ENCODE peak calls at places on chromosomes 3 and 15, in five cellular contexts. V, P, W, J and E are unnamed samples.

GRCh38 chr3:194504861-194505260 is 18.1 kb upstream of the ATP13A3 start:
- DNase-seq in V (no peak), P (no peak), W (no peak), J (no peak), E (no peak)

GRCh38 chr15:58037902-58038301 is 27.6 kb downstream of the ALDH1A2 start:
- DNase-seq in W (no peak), V (no peak), P (peak; percentile 10), J (no peak), E (no peak)

GRCh38 chr3:194730369-194730768 is 44.7 kb downstream of the FAM43A start:
- DNase-seq in W (peak; percentile 44), P (peak; percentile 64), V (peak; percentile 60), J (peak; percentile 78), E (no peak)

GRCh38 chr3:169811606-169812123 is 1.0 kb upstream of the LRRIQ4 start:
- DNase-seq in V (no peak), J (no peak), W (peak; percentile 30), P (peak; percentile 44), E (no peak)

GRCh38 chr3:58333206-58334012 is 717 bp downstream of the PXK start:
- DNase-seq in J (peak; percentile 29), P (peak; percentile 25), V (peak; percentile 33), W (peak; percentile 42), E (peak; percentile 64)

GRCh38 chr3:66497982-66498671 is 2.7 kb downstream of the LRIG1 start:
- DNase-seq in J (no peak), P (peak; percentile 17), W (no peak), V (no peak), E (no peak)

GRCh38 chr3:183213941-183214612 is 39.0 kb upstream of the B3GNT5 start:
- DNase-seq in P (no peak), V (no peak), J (no peak), W (no peak), E (no peak)

GRCh38 chr3:149772861-149773260 is 19.5 kb downstream of the ANKUB1 start:
- DNase-seq in V (no peak), P (no peak), W (no peak), J (no peak), E (no peak)

GRCh38 chr3:112973325-112974177 is 1.4 kb downstream of the CD200R1 start:
- DNase-seq in V (no peak), P (no peak), W (no peak), J (no peak), E (no peak)

GRCh38 chr3:179769411-179770247 is 116.8 kb downstream of the USP13 start:
- DNase-seq in V (no peak), P (no peak), J (no peak), W (no peak), E (no peak)
- H3K27ac ChIP-seq in V (peak overlapping the region; percentile 19), P (no peak overlapping the region), J (no peak overlapping the region), W (no peak overlapping the region), E (no peak overlapping the region)

DNA sequence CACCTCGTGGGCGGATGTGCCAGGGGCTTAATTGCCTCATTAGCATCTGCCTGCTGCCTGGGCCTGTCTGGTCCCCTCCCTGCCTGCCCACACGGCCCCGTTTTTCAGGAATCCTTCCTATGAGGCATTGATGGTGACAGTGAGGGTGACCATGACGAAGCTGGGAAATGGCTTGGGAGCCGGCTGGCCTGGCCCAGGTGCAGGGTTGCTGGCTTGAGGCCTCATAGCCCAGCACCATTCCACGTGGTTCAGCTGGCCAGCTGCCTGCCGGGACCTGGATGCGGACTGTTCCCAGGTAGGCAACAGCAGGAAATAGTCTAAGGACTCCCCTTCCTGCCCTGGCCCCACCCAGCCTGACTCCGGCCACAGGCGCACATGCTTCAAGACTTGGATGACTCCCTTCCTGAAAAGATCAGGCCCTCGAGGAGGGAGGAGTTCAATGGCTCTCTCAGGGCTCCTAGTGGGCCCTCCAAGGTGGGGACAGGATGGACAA is 8.9 kb upstream of the DUSP7 start:
- DNase-seq in V (peak; percentile 85), W (no peak), J (peak; percentile 65), P (no peak), E (no peak)
- H3K4me1 ChIP-seq in V (no peaks in the 10 kb centered on the region), W (peaks cover 29% of the 10 kb centered on the region), J (peaks cover 25% of the 10 kb centered on the region), P (peaks cover 11% of the 10 kb centered on the region), E (no peaks in the 10 kb centered on the region)

DNA sequence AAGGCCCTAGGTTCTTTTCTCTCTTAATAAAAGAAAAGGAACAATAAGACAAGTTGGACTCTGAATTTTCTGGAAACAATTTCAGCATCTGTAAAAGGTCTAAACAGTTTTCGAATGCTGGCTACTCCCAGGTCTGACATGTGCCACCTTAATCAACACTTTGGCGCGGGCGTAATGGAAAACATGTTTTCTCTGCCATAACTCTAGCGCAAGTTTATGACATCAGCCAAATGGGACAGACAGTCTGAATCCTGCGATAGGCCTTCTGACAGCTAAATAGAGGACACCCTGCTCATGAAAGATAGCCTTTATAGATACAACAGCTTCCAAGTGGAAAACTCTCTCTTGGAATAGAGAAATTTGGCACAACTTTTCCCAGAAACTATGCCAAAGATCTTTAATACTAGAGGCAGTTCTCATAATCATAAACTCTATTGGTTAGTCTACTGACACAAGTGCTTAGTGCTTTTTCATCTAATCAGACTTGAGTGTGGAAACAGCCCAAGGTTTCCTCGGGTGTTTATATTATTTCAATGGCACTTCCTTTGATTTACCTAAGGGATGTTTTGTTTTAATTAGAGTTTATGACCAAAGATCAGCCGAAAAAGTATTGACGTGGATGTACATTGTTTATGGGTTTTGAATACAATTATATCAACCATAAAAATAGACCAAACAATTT is 120.0 kb upstream of the DPH6 start:
- DNase-seq in P (no peak), W (no peak), V (no peak), J (no peak), E (peak; percentile 71)
- H3K27ac ChIP-seq in P (no peak overlapping the region), W (no peak overlapping the region), V (no peak overlapping the region), J (no peak overlapping the region), E (peak overlapping the region; percentile 64)

DNA sequence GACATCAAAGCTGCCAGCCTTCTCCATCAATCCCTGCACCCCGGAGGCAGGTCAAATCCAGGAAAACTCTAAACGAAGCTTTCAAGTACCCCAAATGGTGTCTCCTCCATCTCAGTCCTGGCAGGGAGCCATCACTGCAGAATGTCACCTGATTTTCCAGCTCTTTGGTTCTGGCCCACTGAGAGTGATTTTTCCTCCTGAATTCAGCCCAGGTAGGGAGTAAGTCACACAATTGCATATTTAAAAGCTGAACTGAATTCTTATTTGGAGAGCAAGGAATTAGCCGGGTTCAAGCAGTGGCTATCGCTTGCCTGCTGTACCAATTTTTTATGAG is 5.3 kb downstream of the RFTN1 start:
- DNase-seq in V (no peak), P (no peak), W (no peak), J (no peak), E (no peak)
- H3K4me1 ChIP-seq in V (no peaks in the 10 kb centered on the region), P (peaks cover 16% of the 10 kb centered on the region), W (no peaks in the 10 kb centered on the region), J (peaks cover 58% of the 10 kb centered on the region), E (no peaks in the 10 kb centered on the region)

DNA sequence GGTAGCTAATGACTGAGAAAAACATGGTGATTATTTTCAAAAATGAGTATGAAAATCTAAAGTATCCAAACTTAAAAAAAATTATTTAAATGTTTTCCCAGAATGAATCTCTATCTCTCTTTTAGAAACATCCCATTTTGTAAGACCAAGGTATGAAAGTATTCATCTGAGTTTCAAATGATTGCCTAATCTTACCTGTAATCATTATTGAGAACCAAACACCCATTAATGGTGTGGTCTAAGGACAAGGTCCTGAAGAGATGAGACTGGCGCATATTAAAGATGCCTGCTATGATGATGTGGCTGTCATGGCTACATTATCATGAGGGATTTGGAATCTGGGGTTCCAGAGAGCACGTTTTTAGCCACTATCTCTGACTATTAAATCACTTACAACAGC is 165.5 kb downstream of the VGLL4 start:
- DNase-seq in V (no peak), P (no peak), W (no peak), J (no peak), E (no peak)
- H3K27ac ChIP-seq in V (peak overlapping the region; percentile 45), P (no peak overlapping the region), W (peak overlapping the region; percentile 77), J (no peak overlapping the region), E (peak overlapping the region; percentile 87)

DNA sequence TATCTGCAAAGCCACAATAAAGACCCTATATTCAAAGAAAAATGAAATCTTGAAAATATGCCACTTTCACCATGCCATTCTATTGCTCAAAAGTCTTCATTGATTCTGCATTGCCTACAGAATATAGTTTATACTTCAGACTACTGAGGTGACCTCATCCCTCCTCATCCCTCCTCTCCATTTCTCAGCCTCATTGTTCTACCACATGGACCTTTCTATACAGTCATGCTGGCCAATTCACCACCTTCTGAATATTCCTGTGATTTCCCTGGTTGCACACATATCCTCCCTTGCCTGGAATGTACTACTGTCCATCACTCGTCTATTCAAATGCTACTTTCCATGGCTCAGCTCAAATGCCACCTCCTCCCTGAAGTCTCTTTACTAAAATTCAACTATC is 3.5 kb upstream of the COL8A1 start:
- DNase-seq in V (no peak), W (no peak), J (no peak), P (no peak), E (no peak)
- H3K4me1 ChIP-seq in V (no peaks in the 10 kb centered on the region), W (peaks cover 6% of the 10 kb centered on the region), J (peaks cover 24% of the 10 kb centered on the region), P (peaks cover 11% of the 10 kb centered on the region), E (peaks cover 9% of the 10 kb centered on the region)

GRCh38 chr15:51267047-51267713 is 71.2 kb downstream of the CYP19A1 start:
- DNase-seq in V (no peak), W (no peak), P (no peak), J (no peak), E (no peak)
- H3K27ac ChIP-seq in V (no peak overlapping the region), W (no peak overlapping the region), P (no peak overlapping the region), J (peak overlapping the region; percentile 16), E (no peak overlapping the region)

GRCh38 chr3:152386208-152386607 is 117.5 kb downstream of the MBNL1 start:
- DNase-seq in P (no peak), J (no peak), V (no peak), W (no peak), E (no peak)
- H3K4me1 ChIP-seq in P (peaks cover 9% of the 10 kb centered on the region), J (peaks cover 93% of the 10 kb centered on the region), V (peaks cover 7% of the 10 kb centered on the region), W (peaks cover 21% of the 10 kb centered on the region), E (peaks cover 20% of the 10 kb centered on the region)

GRCh38 chr3:126351086-126351770 is 6.0 kb downstream of the KLF15 start:
- DNase-seq in V (no peak), P (no peak), J (no peak), W (no peak), E (peak; percentile 58)

GRCh38 chr3:126353694-126354321 is 3.4 kb downstream of the KLF15 start:
- DNase-seq in V (peak; percentile 54), J (no peak), P (no peak), W (no peak), E (peak; percentile 55)

GRCh38 chr3:126351771-126352475 is 5.3 kb downstream of the KLF15 start:
- DNase-seq in P (no peak), J (no peak), V (peak; percentile 38), W (no peak), E (no peak)

GRCh38 chr3:126354776-126355175 is 2.4 kb downstream of the KLF15 start:
- DNase-seq in V (peak; percentile 68), J (no peak), W (no peak), P (no peak), E (no peak)

GRCh38 chr3:126352476-126353454 is 4.4 kb downstream of the KLF15 start:
- DNase-seq in J (no peak), V (peak; percentile 37), W (no peak), P (no peak), E (no peak)
- H3K27ac ChIP-seq in J (no peak overlapping the region), V (no peak overlapping the region), W (no peak overlapping the region), P (no peak overlapping the region), E (no peak overlapping the region)

GRCh38 chr3:12615263-12615662 is 48.7 kb downstream of the RAF1 start:
- DNase-seq in J (no peak), V (no peak), P (no peak), W (no peak), E (no peak)
- H3K4me1 ChIP-seq in J (peaks cover 23% of the 10 kb centered on the region), V (no peaks in the 10 kb centered on the region), P (no peaks in the 10 kb centered on the region), W (no peaks in the 10 kb centered on the region), E (no peaks in the 10 kb centered on the region)